ENCODE peak calls at places on chromosomes 4 and X, in four cellular contexts. One of them, this sample, is unnamed.

GRCh38 chr4:78222575-78223186 is 165.6 kb downstream of the FRAS1 start:
- DNase-seq in HT-29: no peak
- DNase-seq in ascending aorta: no peak
- DNase-seq in NCI-H1417 treated with DMSO at 0.1 percent for 48 hours: peak
- DNase-seq in this sample: no peak

GRCh38 chrX:105209406-105209805 is 11.1 kb downstream of the TEX13A start:
- DNase-seq in ascending aorta: no peak
- DNase-seq in NCI-H1417 treated with DMSO at 0.1 percent for 48 hours: no peak
- DNase-seq in HT-29: no peak
- DNase-seq in this sample: no peak

GRCh38 chrX:13367950-13368349 is 48.1 kb upstream of the ATXN3L start:
- DNase-seq in HT-29: no peak
- DNase-seq in NCI-H1417 treated with DMSO at 0.1 percent for 48 hours: no peak
- DNase-seq in ascending aorta: no peak
- DNase-seq in this sample: no peak

GRCh38 chr4:129455462-129455861 is 359.5 kb downstream of the C4orf33 start:
- DNase-seq in ascending aorta: no peak
- DNase-seq in NCI-H1417 treated with DMSO at 0.1 percent for 48 hours: no peak
- DNase-seq in HT-29: no peak
- DNase-seq in this sample: no peak

GRCh38 chr4:74205046-74205445 is 47.1 kb downstream of the MTHFD2L start:
- DNase-seq in NCI-H1417 treated with DMSO at 0.1 percent for 48 hours: no peak
- DNase-seq in ascending aorta: no peak
- DNase-seq in HT-29: no peak
- DNase-seq in this sample: no peak

GRCh38 chrX:155747520-155747919 is 133.6 kb upstream of the VAMP7 start:
- DNase-seq in HT-29: peak
- DNase-seq in ascending aorta: no peak
- DNase-seq in NCI-H1417 treated with DMSO at 0.1 percent for 48 hours: no peak
- DNase-seq in this sample: no peak

GRCh38 chr4:112516401-112517066 is 554 bp upstream of the NEUROG2 start:
- DNase-seq in HT-29: no peak
- DNase-seq in NCI-H1417 treated with DMSO at 0.1 percent for 48 hours: peak
- DNase-seq in ascending aorta: no peak
- DNase-seq in this sample: no peak

GRCh38 chr4:172411180-172411579 is 598.0 kb downstream of the GALNTL6 start:
- DNase-seq in ascending aorta: no peak
- DNase-seq in NCI-H1417 treated with DMSO at 0.1 percent for 48 hours: no peak
- DNase-seq in HT-29: no peak
- DNase-seq in this sample: no peak

GRCh38 chr4:148007303-148007702 is 275.4 kb downstream of the ARHGAP10 start:
- DNase-seq in ascending aorta: no peak
- DNase-seq in HT-29: peak
- DNase-seq in NCI-H1417 treated with DMSO at 0.1 percent for 48 hours: no peak
- DNase-seq in this sample: peak

GRCh38 chrX:10381218-10381617 is 224.4 kb downstream of the CLCN4 start:
- DNase-seq in NCI-H1417 treated with DMSO at 0.1 percent for 48 hours: no peak
- DNase-seq in HT-29: no peak
- DNase-seq in ascending aorta: no peak
- DNase-seq in this sample: peak

GRCh38 chr4:145177511-145177905 is 2.9 kb downstream of the OTUD4 start:
- DNase-seq in HT-29: no peak
- DNase-seq in ascending aorta: no peak
- DNase-seq in NCI-H1417 treated with DMSO at 0.1 percent for 48 hours: no peak
- DNase-seq in this sample: no peak

GRCh38 chr4:69099910-69100309 is 3.6 kb downstream of the UGT2B7 start:
- DNase-seq in HT-29: no peak
- DNase-seq in NCI-H1417 treated with DMSO at 0.1 percent for 48 hours: no peak
- DNase-seq in ascending aorta: no peak
- DNase-seq in this sample: no peak

GRCh38 chrX:123993326-123993725 is 31.8 kb downstream of the STAG2 start:
- DNase-seq in ascending aorta: no peak
- DNase-seq in HT-29: no peak
- DNase-seq in NCI-H1417 treated with DMSO at 0.1 percent for 48 hours: no peak
- DNase-seq in this sample: peak

GRCh38 chr4:80263541-80264351 is 2.7 kb upstream of the FGF5 start:
- DNase-seq in ascending aorta: no peak
- DNase-seq in NCI-H1417 treated with DMSO at 0.1 percent for 48 hours: no peak
- DNase-seq in HT-29: no peak
- DNase-seq in this sample: no peak

GRCh38 chr4:167031534-167032156 is 202.6 kb downstream of the SPOCK3 start:
- DNase-seq in ascending aorta: no peak
- DNase-seq in NCI-H1417 treated with DMSO at 0.1 percent for 48 hours: no peak
- DNase-seq in HT-29: no peak
- DNase-seq in this sample: peak

GRCh38 chr4:40349561-40350198 is 14.5 kb downstream of the CHRNA9 start:
- DNase-seq in ascending aorta: no peak
- DNase-seq in HT-29: no peak
- DNase-seq in NCI-H1417 treated with DMSO at 0.1 percent for 48 hours: no peak
- DNase-seq in this sample: no peak

GRCh38 chr4:159009521-159009920 is 93.4 kb upstream of the RAPGEF2 start:
- DNase-seq in NCI-H1417 treated with DMSO at 0.1 percent for 48 hours: no peak
- DNase-seq in HT-29: no peak
- DNase-seq in ascending aorta: no peak
- DNase-seq in this sample: no peak

GRCh38 chrX:47078129-47079043 is at the start of gene RGN:
- DNase-seq in ascending aorta: no peak
- DNase-seq in NCI-H1417 treated with DMSO at 0.1 percent for 48 hours: no peak
- DNase-seq in HT-29: no peak
- DNase-seq in this sample: no peak

GRCh38 chr4:7400671-7401298 is 33.9 kb downstream of the PSAPL1 start:
- DNase-seq in ascending aorta: no peak
- DNase-seq in HT-29: no peak
- DNase-seq in NCI-H1417 treated with DMSO at 0.1 percent for 48 hours: no peak
- DNase-seq in this sample: no peak

GRCh38 chr4:8548731-8549351 is 31.4 kb upstream of the GPR78 start:
- DNase-seq in ascending aorta: peak
- DNase-seq in HT-29: no peak
- DNase-seq in NCI-H1417 treated with DMSO at 0.1 percent for 48 hours: no peak
- DNase-seq in this sample: no peak

This sample was measured in RWPE1.